ENCODE peak calls at places on chromosomes 7 and 10, in four cellular contexts. T is prostate gland, P is stomach, R is GM23338. Y is an unnamed sample. For H3K4me1, the result is how much of the 10 kb centered on the place peaks cover.

GRCh38 chr7:24576171-24577052 is 3.2 kb downstream of the PALS2 start:
- DNase-seq in R (peak), P (peak), T (peak), Y (no peak)

GRCh38 chr10:73814896-73815718 is 3.7 kb upstream of the NDST2 start:
- DNase-seq in P (no peak), R (peak), T (no peak), Y (no peak)

GRCh38 chr10:88490216-88490980 is 92.7 kb downstream of the RNLS start:
- DNase-seq in T (no peak), P (no peak), R (no peak), Y (no peak)

GRCh38 chr7:25246306-25246705 is 18.0 kb upstream of the NPVF start:
- DNase-seq in R (no peak), P (no peak), T (no peak), Y (no peak)

GRCh38 chr10:69499726-69500689 is 48.7 kb downstream of the TSPAN15 start:
- DNase-seq in P (peak), R (no peak), T (no peak), Y (no peak)

GRCh38 chr10:79927111-79927828 is 21.6 kb downstream of the SFTPD start:
- DNase-seq in T (no peak), R (no peak), P (peak), Y (peak)

GRCh38 chr7:3548815-3549214 is 247.8 kb downstream of the SDK1 start:
- DNase-seq in P (no peak), T (no peak), R (peak), Y (no peak)

GRCh38 chr10:78365711-78366110 is 332.0 kb downstream of the RPS24 start:
- DNase-seq in R (no peak), T (no peak), P (no peak), Y (no peak)

GRCh38 chr10:112338957-112339356 is 35.0 kb upstream of the ACSL5 start:
- DNase-seq in R (no peak), P (no peak), T (no peak), Y (no peak)

GRCh38 chr10:66783296-66783695 is 142.5 kb upstream of the LRRTM3 start:
- DNase-seq in P (no peak), T (no peak), R (no peak), Y (no peak)

GRCh38 chr10:58662314-58662713 is 149.6 kb downstream of the BICC1 start:
- DNase-seq in R (no peak), P (no peak), T (no peak), Y (no peak)

GRCh38 chr7:1961776-1962276 is 270.9 kb downstream of the MAD1L1 start:
- DNase-seq in T (no peak), R (no peak), P (no peak), Y (no peak)

GRCh38 chr10:77321868-77322267 is 315.7 kb downstream of the KCNMA1 start:
- DNase-seq in T (no peak), P (no peak), R (no peak), Y (no peak)

GRCh38 chr7:151342811-151343210 is 1.2 kb downstream of the NUB1 start:
- DNase-seq in T (no peak), P (no peak), R (no peak), Y (peak)
- H3K4me1 ChIP-seq in T (under half), P (under half), R (under half), Y (under half)

DNA sequence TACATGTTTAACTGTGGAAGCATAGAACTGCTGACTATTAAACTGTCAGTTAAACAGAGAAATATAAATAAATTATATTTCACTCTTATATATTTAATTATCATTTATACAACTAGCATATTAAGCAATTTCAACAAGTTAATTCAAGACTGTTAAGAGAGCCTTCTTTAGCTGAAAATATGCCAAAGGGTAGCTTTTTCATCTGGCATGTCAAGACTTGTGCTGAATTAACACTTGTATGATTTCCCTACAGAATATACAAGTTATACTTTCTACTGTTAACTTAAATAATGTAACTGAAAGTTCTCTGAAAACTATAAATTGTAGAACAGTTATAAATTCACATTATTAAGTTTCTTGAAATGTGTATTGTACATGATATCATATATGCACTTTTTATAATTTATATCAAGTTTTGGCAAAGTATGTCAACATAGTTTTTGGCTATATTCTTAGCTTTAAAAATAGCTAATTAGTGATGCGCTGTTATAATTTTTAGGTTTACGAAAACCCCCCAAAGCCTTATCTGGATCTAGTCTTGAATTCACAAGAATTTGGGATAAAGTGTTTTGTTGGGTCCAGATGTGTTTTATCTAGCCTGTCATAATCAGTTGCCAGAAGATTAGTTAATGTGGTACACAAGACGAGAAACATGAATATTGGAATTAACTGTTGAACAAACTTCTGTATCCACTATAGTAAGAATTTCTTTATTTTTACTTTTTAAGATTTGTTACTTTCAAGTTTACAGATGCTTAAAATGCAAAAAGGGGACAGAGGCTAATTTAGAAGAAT is 231.1 kb upstream of the FOXP2 start:
- DNase-seq in R (no peak), T (no peak), P (no peak), Y (no peak)
- TF ChIP-seq POLR2AphosphoS5 in R (no peak), T (no peak), P (no peak), Y (no peak)

GRCh38 chr10:121594623-121595320 is 3.5 kb downstream of the FGFR2 start:
- DNase-seq in T (no peak), P (no peak), R (no peak), Y (no peak)
- H3K4me1 ChIP-seq in T (under half), P (under half), R (half or more), Y (under half)

GRCh38 chr10:95440326-95440725 is 120.8 kb downstream of the SORBS1 start:
- DNase-seq in T (no peak), R (no peak), P (no peak), Y (no peak)

GRCh38 chr10:95438781-95439180 is 122.4 kb downstream of the SORBS1 start:
- DNase-seq in T (no peak), P (no peak), R (no peak), Y (no peak)

GRCh38 chr10:95442341-95442740 is 118.8 kb downstream of the SORBS1 start:
- DNase-seq in T (no peak), R (no peak), P (no peak), Y (no peak)

GRCh38 chr10:95441547-95441923 is 119.6 kb downstream of the SORBS1 start:
- DNase-seq in R (no peak), T (no peak), P (no peak), Y (no peak)

GRCh38 chr10:95440756-95441546 is 120.2 kb downstream of the SORBS1 start:
- DNase-seq in P (no peak), R (no peak), T (no peak), Y (no peak)
- TF ChIP-seq POLR2AphosphoS5 in P (no peak), R (no peak), T (no peak), Y (no peak)

GRCh38 chr10:114607358-114607998 is 50.6 kb downstream of the ABLIM1 start:
- DNase-seq in P (no peak), T (no peak), R (no peak), Y (no peak)

GRCh38 chr10:114604357-114605129 is 53.5 kb downstream of the ABLIM1 start:
- DNase-seq in R (no peak), P (no peak), T (no peak), Y (no peak)

GRCh38 chr10:114605155-114605797 is 52.8 kb downstream of the ABLIM1 start:
- DNase-seq in T (no peak), P (no peak), R (no peak), Y (no peak)

GRCh38 chr10:114603303-114603702 is 54.8 kb downstream of the ABLIM1 start:
- DNase-seq in T (no peak), P (no peak), R (no peak), Y (no peak)

GRCh38 chr10:114603943-114604342 is 54.1 kb downstream of the ABLIM1 start:
- DNase-seq in P (no peak), T (no peak), R (no peak), Y (peak)
- H3K4me1 ChIP-seq in P (under half), T (under half), R (under half), Y (under half)

DNA sequence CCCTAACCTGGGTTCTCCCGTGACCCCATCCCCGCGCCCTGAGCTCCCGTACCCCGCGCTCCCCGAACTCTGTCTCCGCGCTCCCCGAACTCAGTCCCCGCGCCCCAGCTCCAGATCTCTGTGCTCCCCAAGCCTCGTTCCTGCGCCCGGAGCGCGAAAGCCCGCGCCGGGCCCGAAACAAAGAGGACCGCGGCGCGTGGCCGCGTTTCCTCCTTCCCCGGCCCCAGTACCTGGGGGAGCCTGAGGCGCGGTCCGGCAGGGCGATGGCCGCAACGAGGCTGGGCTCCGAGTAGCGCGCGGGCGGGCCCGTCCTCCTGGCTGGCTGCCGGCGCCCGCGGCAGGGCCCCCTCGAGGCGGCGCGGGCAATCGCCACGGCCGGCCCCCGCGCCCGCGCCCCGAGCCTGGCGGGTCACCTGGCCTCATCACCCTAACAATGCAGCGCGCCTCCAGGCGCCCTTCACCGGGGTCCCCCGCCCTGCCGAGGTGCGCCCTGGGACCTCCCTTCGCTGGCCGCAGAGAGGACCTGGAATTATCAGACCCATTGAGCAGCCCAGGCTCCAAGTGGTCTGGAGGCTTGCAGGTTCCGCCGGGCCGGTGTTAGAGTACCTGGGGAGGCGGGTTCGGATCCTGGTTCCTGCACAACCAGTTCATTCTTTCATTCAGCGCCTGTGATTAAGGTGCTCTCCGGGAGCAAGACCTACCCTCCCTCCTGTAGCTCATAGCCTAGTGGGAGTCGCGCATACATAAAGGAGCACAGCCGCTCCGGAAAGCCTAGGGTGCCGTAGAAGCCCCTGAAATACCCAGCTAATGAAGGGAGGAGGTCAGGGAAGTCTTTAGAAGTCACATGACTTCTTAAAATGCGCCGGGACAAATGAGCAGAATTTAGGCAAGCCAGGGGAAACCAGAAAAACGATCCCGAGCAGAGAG is at the start of gene TNS3:
- DNase-seq in T (no peak), R (peak), P (peak), Y (peak)
- TF ChIP-seq POLR2AphosphoS5 in T (no peak), R (no peak), P (no peak), Y (no peak)

GRCh38 chr10:124087672-124088634 is 5.4 kb downstream of the CHST15 start:
- DNase-seq in P (peak), R (no peak), T (peak), Y (peak)
- H3K4me1 ChIP-seq in P (half or more), R (under half), T (under half), Y (half or more)

GRCh38 chr10:72171175-72171630 is 44.6 kb upstream of the ANAPC16 start:
- DNase-seq in T (no peak), R (no peak), P (peak), Y (no peak)
- TF ChIP-seq POLR2AphosphoS5 in T (no peak), R (no peak), P (no peak), Y (peak)

GRCh38 chr10:30968711-30969110 is 63.0 kb downstream of the ZNF438 start:
- DNase-seq in P (no peak), T (no peak), R (no peak), Y (no peak)

GRCh38 chr10:30973737-30974136 is 57.9 kb downstream of the ZNF438 start:
- DNase-seq in P (no peak), R (no peak), T (no peak), Y (no peak)

GRCh38 chr10:30970760-30971460 is 60.8 kb downstream of the ZNF438 start:
- DNase-seq in R (no peak), T (no peak), P (no peak), Y (no peak)

GRCh38 chr10:30963994-30964930 is 67.4 kb downstream of the ZNF438 start:
- DNase-seq in T (no peak), R (no peak), P (no peak), Y (no peak)

DNA sequence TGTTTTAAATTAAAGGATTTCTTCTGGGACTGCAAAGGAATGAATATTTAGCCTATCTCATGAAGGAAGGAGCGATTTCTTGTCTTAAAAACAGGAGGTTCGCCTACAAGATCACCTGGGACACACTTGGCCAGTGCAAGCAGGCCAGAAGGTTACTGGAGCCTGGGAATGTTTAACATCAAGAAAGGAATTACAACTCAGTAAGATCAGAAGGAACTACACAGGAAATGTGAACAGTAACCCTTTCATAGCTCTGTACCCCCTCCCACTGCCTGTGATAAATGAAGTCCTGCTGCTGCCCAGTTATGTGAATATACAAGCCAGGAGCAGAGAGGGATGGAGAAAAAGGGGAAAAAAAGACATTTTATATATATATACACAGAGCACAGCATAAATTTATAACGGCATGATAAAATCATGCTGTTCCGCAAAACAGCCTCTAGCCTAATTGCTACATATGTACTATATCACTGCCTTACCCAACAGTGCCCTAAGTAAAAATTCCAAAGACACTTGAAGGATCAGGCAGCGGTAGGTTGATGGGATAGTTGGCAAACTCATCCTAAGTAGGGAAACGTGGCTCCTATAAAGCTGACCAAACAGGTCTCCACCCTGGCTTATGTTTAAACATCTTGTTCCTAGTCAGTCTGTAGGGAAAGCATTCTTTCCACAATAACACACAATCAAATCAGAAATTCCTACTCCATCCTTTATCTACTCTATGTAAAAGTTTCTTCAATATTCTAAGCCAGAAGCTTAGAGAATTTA is 63.8 kb downstream of the ZNF438 start:
- DNase-seq in T (no peak), P (no peak), R (no peak), Y (no peak)
- H3K4me1 ChIP-seq in T (under half), P (under half), R (under half), Y (under half)

GRCh38 chr7:17370901-17371550 is 72.6 kb downstream of the AHR start:
- DNase-seq in T (no peak), R (no peak), P (no peak), Y (no peak)

GRCh38 chr7:17374654-17375053 is 76.2 kb downstream of the AHR start:
- DNase-seq in P (no peak), R (no peak), T (no peak), Y (peak)

GRCh38 chr7:17374157-17374556 is 75.7 kb downstream of the AHR start:
- DNase-seq in R (no peak), P (no peak), T (no peak), Y (no peak)

GRCh38 chr7:17369686-17370426 is 71.4 kb downstream of the AHR start:
- DNase-seq in R (peak), T (peak), P (no peak), Y (no peak)

GRCh38 chr7:17371656-17372524 is 73.4 kb downstream of the AHR start:
- DNase-seq in T (no peak), P (no peak), R (no peak), Y (no peak)
- TF ChIP-seq POLR2AphosphoS5 in T (no peak), P (no peak), R (no peak), Y (no peak)